ENCODE peak calls at places on chromosomes 12 and 14, in four cellular contexts. G is PC-3, B is H1, Q is astrocyte. R is an unnamed sample.

GRCh38 chr12:70426620-70427019 is 60.5 kb downstream of the KCNMB4 start:
- DNase-seq in Q (no peak), B (no peak), G (no peak), R (no peak)

GRCh38 chr14:83433618-83434017 is 1900.0 kb upstream of the SEL1L start:
- DNase-seq in B (no peak), Q (no peak), G (peak), R (no peak)

GRCh38 chr12:109523504-109523903 is 46.1 kb downstream of the UBE3B start:
- DNase-seq in B (no peak), Q (no peak), G (no peak), R (no peak)

GRCh38 chr14:102071283-102071998 is 15.4 kb downstream of the HSP90AA1 start:
- DNase-seq in G (peak), Q (peak), B (no peak), R (no peak)

GRCh38 chr14:59004012-59004411 is 184.5 kb upstream of the DAAM1 start:
- DNase-seq in G (peak), Q (no peak), B (no peak), R (no peak)

GRCh38 chr12:13268606-13269005 is 72.1 kb downstream of the EMP1 start:
- DNase-seq in G (no peak), B (no peak), Q (no peak), R (no peak)

GRCh38 chr14:60278350-60278749 is 29.3 kb downstream of the PPM1A start:
- DNase-seq in B (no peak), Q (no peak), G (no peak), R (no peak)

GRCh38 chr14:69046468-69046867 is 67.4 kb upstream of the ACTN1 start:
- DNase-seq in Q (peak), G (no peak), B (no peak), R (no peak)

GRCh38 chr12:3295648-3296408 is 195.2 kb upstream of the PRMT8 start:
- DNase-seq in G (no peak), B (no peak), Q (peak), R (no peak)

GRCh38 chr14:92568621-92569479 is 55.3 kb downstream of the RIN3 start:
- DNase-seq in Q (no peak), G (no peak), B (no peak), R (no peak)

GRCh38 chr12:11661491-11662085 is 12.1 kb downstream of the ETV6 start:
- DNase-seq in Q (peak), B (no peak), G (no peak), R (no peak)

GRCh38 chr12:66804555-66804954 is 125.7 kb upstream of the GRIP1 start:
- DNase-seq in B (no peak), G (no peak), Q (no peak), R (no peak)

GRCh38 chr12:1576410-1577240 is 17.8 kb downstream of the FBXL14 start:
- DNase-seq in G (peak), B (no peak), Q (peak), R (no peak)

GRCh38 chr12:126518596-126519200 is 1453.5 kb downstream of the AACS start:
- DNase-seq in G (no peak), Q (peak), B (no peak), R (no peak)

GRCh38 chr12:22266101-22266500 is 68.4 kb downstream of the ST8SIA1 start:
- DNase-seq in B (no peak), Q (peak), G (peak), R (no peak)

GRCh38 chr12:3698218-3698974 is 54.5 kb downstream of the CRACR2A start:
- DNase-seq in Q (peak), G (peak), B (no peak), R (peak)

GRCh38 chr12:20268771-20269170 is 99.6 kb upstream of the PDE3A start:
- DNase-seq in B (no peak), G (no peak), Q (no peak), R (no peak)

GRCh38 chr12:116376354-116377193 is 99.1 kb upstream of the MED13L start:
- DNase-seq in Q (peak), G (peak), B (no peak), R (no peak)

GRCh38 chr12:56153291-56154065 is 1.1 kb downstream of the MYL6B start:
- DNase-seq in B (no peak), G (no peak), Q (no peak), R (no peak)

GRCh38 chr12:45587877-45588530 is 141.5 kb upstream of the ARID2 start:
- DNase-seq in B (no peak), G (peak), Q (no peak), R (no peak)

GRCh38 chr12:64587447-64587846 is 22.8 kb upstream of the RASSF3 start:
- DNase-seq in B (no peak), G (no peak), Q (no peak), R (no peak)

GRCh38 chr12:99278899-99279298 is 368.7 kb upstream of the GARIN6 start:
- DNase-seq in B (no peak), Q (no peak), G (no peak), R (no peak)

GRCh38 chr12:65867428-65867827 is 43.1 kb downstream of the HMGA2 start:
- DNase-seq in Q (peak), B (no peak), G (peak), R (no peak)

GRCh38 chr12:108375986-108376663 is 37.0 kb upstream of the CMKLR1 start:
- DNase-seq in G (no peak), B (no peak), Q (peak), R (no peak)

GRCh38 chr12:122282066-122282465 is 15.8 kb upstream of the VPS33A start:
- DNase-seq in G (peak), B (no peak), Q (peak), R (no peak)

GRCh38 chr12:1054103-1054838 is 63.2 kb downstream of the ERC1 start:
- DNase-seq in B (no peak), G (no peak), Q (no peak), R (no peak)

GRCh38 chr14:22820731-22821130 is 5.5 kb upstream of the SLC7A7 start:
- DNase-seq in G (peak), Q (peak), B (no peak), R (no peak)

GRCh38 chr12:120118710-120119097 is 2.2 kb upstream of the RAB35 start:
- DNase-seq in Q (no peak), G (peak), B (no peak), R (no peak)

GRCh38 chr12:21434704-21435103 is 2.8 kb upstream of the PYROXD1 start:
- DNase-seq in B (no peak), G (no peak), Q (no peak), R (no peak)

GRCh38 chr12:124392991-124393790 is 98.3 kb downstream of the RFLNA start:
- DNase-seq in B (no peak), Q (peak), G (peak), R (no peak)

GRCh38 chr12:46154221-46154975 is 114.4 kb downstream of the SLC38A1 start:
- DNase-seq in Q (peak), G (peak), B (no peak), R (peak)

GRCh38 chr12:109679716-109680520 is 33.7 kb upstream of the FAM222A start:
- DNase-seq in G (no peak), B (no peak), Q (no peak), R (no peak)

GRCh38 chr14:103613517-103613916 is 15.5 kb upstream of the KLC1 start:
- DNase-seq in G (no peak), B (no peak), Q (no peak), R (no peak)

GRCh38 chr12:80698847-80699542 is 8.4 kb upstream of the MYF6 start:
- DNase-seq in G (no peak), B (no peak), Q (peak), R (no peak)

GRCh38 chr12:80700327-80700726 is 7.1 kb upstream of the MYF6 start:
- DNase-seq in B (no peak), Q (no peak), G (no peak), R (no peak)

GRCh38 chr12:80704430-80704829 is 3.0 kb upstream of the MYF6 start:
- DNase-seq in Q (no peak), B (no peak), G (no peak), R (no peak)

GRCh38 chr12:80702889-80703605 is 4.4 kb upstream of the MYF6 start:
- DNase-seq in Q (peak), B (no peak), G (peak), R (peak)

GRCh38 chr12:80701388-80701787 is 6.0 kb upstream of the MYF6 start:
- DNase-seq in Q (peak), G (no peak), B (no peak), R (no peak)
- H3K27ac ChIP-seq in Q (no peak), G (no peak), B (no peak), R (no peak)

DNA sequence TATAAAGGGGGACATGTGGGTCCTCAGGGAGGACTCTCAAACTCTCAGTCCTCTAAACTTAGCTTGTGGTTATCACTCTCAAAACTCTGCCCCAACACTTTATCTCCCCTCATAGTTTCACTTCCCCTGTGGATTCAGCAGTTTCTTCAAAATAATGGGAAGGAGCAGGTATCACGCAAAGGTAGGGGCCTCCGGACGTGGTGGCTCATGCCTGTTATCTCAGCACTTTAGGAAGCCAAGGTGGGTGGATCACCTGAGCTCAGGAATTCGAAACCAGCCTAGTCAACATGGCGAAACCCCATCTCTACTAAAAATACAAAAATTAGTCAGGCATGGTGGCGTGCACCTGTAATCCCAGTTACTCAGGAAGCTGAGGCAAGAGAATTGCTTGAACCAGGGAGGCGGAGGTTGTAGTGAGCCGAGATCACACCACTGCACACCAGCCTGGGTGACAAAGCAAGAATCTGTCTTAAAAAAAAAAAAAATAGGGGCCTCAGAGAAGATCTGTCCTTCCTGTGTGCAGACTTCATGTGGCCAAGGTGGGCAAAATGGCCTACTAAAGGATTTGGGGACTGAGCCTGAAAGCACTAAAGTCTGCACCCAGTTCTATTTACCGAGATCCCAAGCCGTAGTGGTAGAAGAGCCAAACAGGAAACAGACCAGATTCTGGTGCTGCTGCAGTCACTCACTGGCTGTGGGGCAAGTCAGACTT is 6.4 kb downstream of the ITGB7 start:
- DNase-seq in B (no peak), Q (no peak), G (no peak), R (no peak)
- H3K9ac ChIP-seq in B (no peak), Q (no peak), G (no peak), R (no peak)

GRCh38 chr12:32532951-32533350 is 133.6 kb downstream of the FGD4 start:
- DNase-seq in B (no peak), G (no peak), Q (no peak), R (no peak)

GRCh38 chr12:32534698-32535097 is 135.3 kb downstream of the FGD4 start:
- DNase-seq in Q (no peak), B (no peak), G (no peak), R (no peak)

GRCh38 chr12:32535260-32535999 is 136.1 kb downstream of the FGD4 start:
- DNase-seq in G (peak), B (no peak), Q (peak), R (no peak)

GRCh38 chr12:32533971-32534590 is 134.7 kb downstream of the FGD4 start:
- DNase-seq in G (peak), Q (peak), B (no peak), R (no peak)

DNA sequence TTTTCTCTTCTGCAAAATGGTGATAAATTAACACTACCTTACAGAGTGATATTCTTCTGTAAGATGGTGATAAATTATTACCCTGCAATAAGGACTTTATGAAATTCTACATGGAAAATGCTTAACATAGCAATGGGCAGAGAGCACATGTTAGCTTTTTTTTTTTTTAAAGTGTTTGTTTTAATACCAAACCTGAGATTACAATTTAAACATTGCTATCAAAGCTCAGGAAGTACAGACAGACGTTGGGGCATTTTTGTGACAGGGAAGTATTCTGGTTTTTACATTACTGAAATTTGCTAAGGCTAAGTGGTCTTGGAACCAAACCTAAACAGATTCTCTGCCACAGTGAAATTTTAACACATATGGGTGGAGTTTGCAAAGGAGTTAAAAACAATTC is 133.1 kb downstream of the FGD4 start:
- DNase-seq in Q (no peak), B (no peak), G (no peak), R (no peak)
- H3K27ac ChIP-seq in Q (no peak), B (no peak), G (no peak), R (no peak)

DNA sequence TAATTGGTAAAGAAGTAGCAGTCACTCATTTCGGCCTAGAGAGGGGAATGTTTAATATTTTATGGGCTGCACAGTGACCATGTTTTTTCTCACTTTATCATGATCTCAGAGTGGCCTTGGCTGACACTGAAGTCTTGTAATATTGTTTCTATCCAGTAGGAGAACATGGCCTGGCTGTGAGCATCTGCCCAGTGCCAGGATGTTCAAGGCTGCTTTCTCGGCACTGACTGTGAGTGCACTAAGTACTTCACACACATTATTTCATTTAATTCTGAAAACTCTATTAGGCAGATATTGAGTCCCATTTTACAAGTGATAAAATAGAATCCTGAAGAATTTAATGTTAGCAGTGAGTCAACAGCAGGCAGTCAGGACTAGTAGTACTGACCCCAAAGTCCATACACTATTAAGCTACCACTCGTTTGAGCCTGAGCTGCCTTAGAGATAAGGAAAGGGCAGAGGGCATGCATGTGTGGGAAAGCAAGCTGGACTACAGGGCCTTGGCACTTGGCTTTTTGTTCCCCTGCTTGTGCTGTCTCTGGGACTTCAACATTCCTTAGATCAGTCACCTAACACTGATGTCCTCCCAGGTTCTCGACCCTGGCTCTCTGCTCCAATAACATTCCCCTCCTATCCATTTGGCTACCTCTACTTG is 42.2 kb upstream of the APPL2 start:
- DNase-seq in Q (no peak), B (no peak), G (peak), R (no peak)
- H3K9ac ChIP-seq in Q (no peak), B (no peak), G (no peak), R (no peak)

GRCh38 chr12:48818831-48819590 is 715 bp downstream of the CACNB3 start:
- DNase-seq in B (peak), G (no peak), Q (no peak), R (no peak)

GRCh38 chr12:48816148-48816854 is 2.0 kb upstream of the CACNB3 start:
- DNase-seq in Q (no peak), G (peak), B (no peak), R (no peak)

GRCh38 chr12:48820406-48820805 is 2.1 kb downstream of the CACNB3 start:
- DNase-seq in G (no peak), B (no peak), Q (no peak), R (no peak)

GRCh38 chr12:48819986-48820385 is 1.7 kb downstream of the CACNB3 start:
- DNase-seq in Q (no peak), G (no peak), B (no peak), R (no peak)

GRCh38 chr12:48817957-48818830 is at the start of gene CACNB3:
- DNase-seq in B (peak), Q (peak), G (peak), R (no peak)
- H3K27ac ChIP-seq in B (no peak), Q (no peak), G (no peak), R (no peak)

R was measured in keratinocyte.